ENCODE peak calls at places on chromosome 7, in nine cellular contexts. A is Panc1, U is keratinocyte, N is cardiac fibroblast, H is AG10803, P is retinal pigment epithelial cell, V is stomach, M is lower leg skin, E is PC-9. G is an unnamed sample.

GRCh38 chr7:7276151-7276550 is 93.8 kb downstream of the C1GALT1 start:
- DNase-seq in A (no peak), M (no peak), U (no peak), N (no peak), V (no peak), H (no peak), P (no peak), E (no peak), G (no peak)

GRCh38 chr7:122217125-122217524 is 73.1 kb upstream of the AASS start:
- DNase-seq in H (peak; percentile 3), P (peak; percentile 34), M (no peak), V (no peak), A (no peak), N (peak; percentile 69), E (peak; percentile 67), U (no peak), G (no peak)

GRCh38 chr7:118918556-118918955 is 694.1 kb downstream of the ANKRD7 start:
- DNase-seq in N (peak; percentile 31), P (no peak), A (peak; percentile 15), U (no peak), M (no peak), E (peak; percentile 42), H (no peak), V (no peak), G (no peak)

GRCh38 chr7:131139462-131139861 is 188.2 kb upstream of the MKLN1 start:
- DNase-seq in V (no peak), P (no peak), M (no peak), U (no peak), H (no peak), A (no peak), N (no peak), E (no peak), G (no peak)

GRCh38 chr7:129266181-129266580 is 41.4 kb downstream of the AHCYL2 start:
- DNase-seq in P (no peak), V (no peak), E (peak; percentile 69), A (no peak), H (no peak), U (no peak), N (no peak), M (no peak), G (no peak)

GRCh38 chr7:100127866-100128601 is 1.3 kb downstream of the MBLAC1 start:
- DNase-seq in E (no peak), V (no peak), M (no peak), N (no peak), U (no peak), H (no peak), A (no peak), P (no peak), G (no peak)

GRCh38 chr7:43674559-43675436 is 54.5 kb downstream of the COA1 start:
- DNase-seq in U (no peak), M (no peak), P (no peak), N (peak; percentile 92), V (no peak), H (peak; percentile 93), E (peak; percentile 100), A (peak; percentile 92), G (peak; percentile 63)

GRCh38 chr7:49229246-49229645 is 304.9 kb downstream of the CDC14C start:
- DNase-seq in A (no peak), P (no peak), U (no peak), H (no peak), N (no peak), M (no peak), V (no peak), E (no peak), G (no peak)

GRCh38 chr7:157954901-157955300 is 618.1 kb downstream of the DNAJB6 start:
- DNase-seq in A (no peak), N (no peak), M (no peak), H (no peak), E (no peak), U (no peak), V (no peak), P (no peak), G (no peak)

GRCh38 chr7:57407125-57407524 is 42.9 kb upstream of the ZNF716 start:
- DNase-seq in M (no peak), E (no peak), U (no peak), H (no peak), A (no peak), V (no peak), P (no peak), N (no peak), G (no peak)

GRCh38 chr7:115678049-115678982 is 352.2 kb downstream of the TFEC start:
- DNase-seq in H (peak; percentile 90), P (peak; percentile 76), E (no peak), V (peak; percentile 28), U (no peak), N (peak; percentile 4), M (no peak), A (no peak), G (peak; percentile 82)

GRCh38 chr7:43591551-43592180 is 8.8 kb downstream of the STK17A start:
- DNase-seq in P (no peak), A (no peak), H (peak; percentile 34), U (no peak), N (peak; percentile 74), E (peak; percentile 69), V (no peak), M (no peak), G (no peak)

GRCh38 chr7:157490465-157490912 is 153.7 kb downstream of the DNAJB6 start:
- DNase-seq in U (no peak), N (peak; percentile 70), P (no peak), H (peak; percentile 8), E (peak; percentile 86), V (peak; percentile 24), M (no peak), A (peak; percentile 33), G (no peak)

GRCh38 chr7:128302110-128302509 is 41.6 kb downstream of the RBM28 start:
- DNase-seq in P (no peak), V (no peak), U (no peak), H (no peak), N (no peak), M (no peak), E (no peak), A (no peak), G (no peak)

GRCh38 chr7:151608031-151608551 is 88.4 kb upstream of the RHEB start:
- DNase-seq in M (no peak), V (no peak), E (peak; percentile 76), N (no peak), P (no peak), H (no peak), A (no peak), U (no peak), G (no peak)

GRCh38 chr7:101678713-101679112 is 49.6 kb upstream of the MYL10 start:
- DNase-seq in H (peak; percentile 71), V (no peak), M (no peak), P (no peak), E (no peak), A (no peak), N (peak; percentile 74), U (no peak), G (peak; percentile 42)

GRCh38 chr7:102875700-102876192 is 37.1 kb upstream of the LRRC17 start:
- DNase-seq in M (no peak), A (peak; percentile 88), E (peak; percentile 98), U (peak; percentile 98), V (peak; percentile 27), H (peak; percentile 98), N (peak; percentile 100), P (peak; percentile 99), G (peak; percentile 95)

GRCh38 chr7:72408966-72409637 is 3.0 kb downstream of the CALN1 start:
- DNase-seq in E (no peak), A (no peak), H (no peak), M (no peak), U (no peak), V (no peak), N (no peak), P (no peak), G (no peak)

GRCh38 chr7:125279956-125280355 is 350.3 kb upstream of the POT1 start:
- DNase-seq in E (no peak), M (no peak), P (no peak), N (no peak), V (no peak), H (no peak), A (no peak), U (no peak), G (no peak)

GRCh38 chr7:17109017-17109416 is 189.4 kb upstream of the AHR start:
- DNase-seq in U (no peak), N (peak; percentile 74), V (no peak), A (no peak), E (peak; percentile 88), H (peak; percentile 61), P (no peak), M (no peak), G (peak; percentile 56)

GRCh38 chr7:21370283-21370982 is 57.5 kb upstream of the SP4 start:
- DNase-seq in A (no peak), P (no peak), U (no peak), M (no peak), H (no peak), N (no peak), V (no peak), E (no peak), G (no peak)
- H3K4me3 ChIP-seq in A (no peak overlapping the region), P (no peak overlapping the region), U (no peak overlapping the region), M (no peak overlapping the region), H (no peak overlapping the region), N (no peak overlapping the region), V (no peak overlapping the region), E (no peak overlapping the region), G (no peak overlapping the region)

DNA sequence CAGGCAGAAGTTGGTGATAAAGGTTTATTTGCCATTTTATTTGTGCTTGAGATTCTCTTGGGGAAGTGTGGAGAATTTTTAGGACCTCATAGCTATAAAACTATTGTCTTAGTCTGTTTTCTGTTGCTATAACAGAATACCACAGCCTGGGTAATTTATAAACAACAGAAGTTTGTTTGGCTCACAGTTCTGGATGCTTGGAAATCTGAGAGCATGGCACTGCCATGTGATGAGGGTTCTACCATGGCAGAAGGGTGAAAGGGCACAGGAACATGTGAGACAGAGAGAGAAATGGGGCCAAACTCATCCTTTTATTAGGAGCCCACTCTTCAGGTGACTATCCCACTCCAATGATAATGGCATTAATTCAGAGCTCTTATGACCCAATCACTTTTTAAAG is 12.3 kb downstream of the SUN3 start:
- DNase-seq in E (no peak), N (no peak), M (no peak), V (no peak), H (no peak), U (no peak), A (no peak), P (no peak), G (no peak)
- TF ChIP-seq CTCF in E (no peak), N (no peak), M (no peak), V (no peak), H (no peak), U (no peak), A (no peak), P (no peak), G (no peak)

DNA sequence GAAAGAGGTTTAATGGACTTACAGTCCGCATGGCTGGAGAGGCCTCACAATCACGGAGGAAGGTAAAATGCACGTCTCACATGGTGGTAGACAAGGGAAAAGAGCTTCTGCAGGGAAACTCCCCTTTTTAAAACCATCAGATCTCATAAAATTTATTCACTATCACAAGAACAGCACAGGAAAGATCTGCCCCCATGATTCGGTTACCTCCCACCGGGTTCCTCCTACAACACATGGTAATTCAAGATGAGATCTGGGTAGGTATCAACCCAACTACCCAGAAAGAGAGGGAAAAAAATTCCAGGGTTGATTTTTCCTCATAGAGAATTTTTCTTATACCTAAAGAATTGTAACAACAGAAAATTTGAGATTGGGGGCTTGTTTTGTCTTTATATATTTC is 13.9 kb downstream of the RAPGEF5 start:
- DNase-seq in M (no peak), A (no peak), E (no peak), N (no peak), P (no peak), U (no peak), V (no peak), H (no peak), G (no peak)
- H3K4me3 ChIP-seq in M (no peak overlapping the region), A (no peak overlapping the region), E (no peak overlapping the region), N (no peak overlapping the region), P (no peak overlapping the region), U (no peak overlapping the region), V (no peak overlapping the region), H (no peak overlapping the region), G (no peak overlapping the region)

GRCh38 chr7:55951637-55952351 is at the start of gene MRPS17:
- DNase-seq in A (peak; percentile 61), V (peak; percentile 95), E (peak; percentile 95), P (peak; percentile 74), H (peak; percentile 72), U (peak; percentile 32), M (peak; percentile 90), N (peak; percentile 84), G (no peak)
- TF ChIP-seq CTCF in A (no peak), V (no peak), E (no peak), P (no peak), H (no peak), U (no peak), M (no peak), N (no peak), G (no peak)